ENCODE peak calls at places on chromosomes 5 and 9, in five cellular contexts. One of them, this sample, is unnamed.

GRCh38 chr5:3740546-3741371 is 145.1 kb downstream of the IRX1 start:
- DNase-seq in chondrocyte: no peak
- DNase-seq in ovary: no peak
- DNase-seq in MCF 10A: peak; percentile 85
- DNase-seq in progenitor cell of endocrine pancreas: no peak
- DNase-seq in this sample: no peak

GRCh38 chr5:178589180-178590140 is 733 bp downstream of the COL23A1 start:
- DNase-seq in chondrocyte: no peak
- DNase-seq in ovary: peak; percentile 22
- DNase-seq in MCF 10A: no peak
- DNase-seq in progenitor cell of endocrine pancreas: peak; percentile 49
- DNase-seq in this sample: no peak

GRCh38 chr5:41256400-41256799 is 43.1 kb upstream of the C6 start:
- DNase-seq in chondrocyte: no peak
- DNase-seq in ovary: no peak
- DNase-seq in MCF 10A: peak; percentile 42
- DNase-seq in progenitor cell of endocrine pancreas: no peak
- DNase-seq in this sample: no peak

GRCh38 chr5:102561894-102562760 is 63.3 kb upstream of the SLCO6A1 start:
- DNase-seq in chondrocyte: no peak
- DNase-seq in ovary: no peak
- DNase-seq in MCF 10A: peak; percentile 57
- DNase-seq in progenitor cell of endocrine pancreas: no peak
- DNase-seq in this sample: no peak

GRCh38 chr5:56105511-56106372 is 111.0 kb upstream of the IL6ST start:
- DNase-seq in chondrocyte: no peak
- DNase-seq in ovary: no peak
- DNase-seq in MCF 10A: no peak
- DNase-seq in progenitor cell of endocrine pancreas: no peak
- DNase-seq in this sample: no peak

GRCh38 chr5:152405145-152405544 is at the start of gene NMUR2:
- DNase-seq in chondrocyte: no peak
- DNase-seq in ovary: no peak
- DNase-seq in MCF 10A: peak; percentile 19
- DNase-seq in progenitor cell of endocrine pancreas: peak; percentile 11
- DNase-seq in this sample: no peak

GRCh38 chr5:13745508-13745907 is 199.0 kb downstream of the DNAH5 start:
- DNase-seq in chondrocyte: no peak
- DNase-seq in ovary: no peak
- DNase-seq in MCF 10A: peak; percentile 51
- DNase-seq in progenitor cell of endocrine pancreas: no peak
- DNase-seq in this sample: no peak

GRCh38 chr9:110900917-110901316 is 137.4 kb downstream of the LPAR1 start:
- DNase-seq in chondrocyte: no peak
- DNase-seq in ovary: no peak
- DNase-seq in MCF 10A: no peak
- DNase-seq in progenitor cell of endocrine pancreas: no peak
- DNase-seq in this sample: no peak

GRCh38 chr9:126470251-126470993 is 143.3 kb upstream of the LMX1B start:
- DNase-seq in chondrocyte: no peak
- DNase-seq in ovary: no peak
- DNase-seq in MCF 10A: no peak
- DNase-seq in progenitor cell of endocrine pancreas: no peak
- DNase-seq in this sample: no peak

GRCh38 chr9:113614843-113615648 is 151.5 kb downstream of the RGS3 start:
- DNase-seq in chondrocyte: peak; percentile 51
- DNase-seq in ovary: peak; percentile 78
- DNase-seq in MCF 10A: no peak
- DNase-seq in progenitor cell of endocrine pancreas: no peak
- DNase-seq in this sample: no peak

GRCh38 chr9:93683331-93684134 is 107.1 kb downstream of the PHF2 start:
- DNase-seq in chondrocyte: peak; percentile 59
- DNase-seq in ovary: no peak
- DNase-seq in MCF 10A: no peak
- DNase-seq in progenitor cell of endocrine pancreas: peak; percentile 7
- DNase-seq in this sample: no peak

GRCh38 chr5:139982157-139982974 is 60.7 kb downstream of the NRG2 start:
- DNase-seq in chondrocyte: no peak
- DNase-seq in ovary: peak; percentile 50
- DNase-seq in MCF 10A: peak; percentile 59
- DNase-seq in progenitor cell of endocrine pancreas: no peak
- DNase-seq in this sample: no peak

GRCh38 chr9:87107072-87107471 is 159.8 kb upstream of the GAS1 start:
- DNase-seq in chondrocyte: no peak
- DNase-seq in ovary: no peak
- DNase-seq in MCF 10A: peak; percentile 62
- DNase-seq in progenitor cell of endocrine pancreas: no peak
- DNase-seq in this sample: no peak

GRCh38 chr5:142680605-142681259 is 5.2 kb downstream of the FGF1 start:
- DNase-seq in chondrocyte: no peak
- DNase-seq in ovary: no peak
- DNase-seq in MCF 10A: peak; percentile 98
- DNase-seq in progenitor cell of endocrine pancreas: no peak
- DNase-seq in this sample: no peak

GRCh38 chr9:136337416-136338395 is 10.4 kb downstream of the GPSM1 start:
- DNase-seq in chondrocyte: no peak
- DNase-seq in ovary: no peak
- DNase-seq in MCF 10A: no peak
- DNase-seq in progenitor cell of endocrine pancreas: no peak
- DNase-seq in this sample: no peak

GRCh38 chr5:38725419-38725865 is 120.4 kb upstream of the OSMR start:
- DNase-seq in chondrocyte: no peak
- DNase-seq in ovary: no peak
- DNase-seq in MCF 10A: no peak
- DNase-seq in progenitor cell of endocrine pancreas: no peak
- DNase-seq in this sample: peak; percentile 40

GRCh38 chr9:133874061-133874638 is 118.0 kb downstream of the VAV2 start:
- DNase-seq in chondrocyte: no peak
- DNase-seq in ovary: no peak
- DNase-seq in MCF 10A: peak; percentile 92
- DNase-seq in progenitor cell of endocrine pancreas: no peak
- DNase-seq in this sample: no peak

GRCh38 chr5:154203798-154204578 is 13.5 kb downstream of the GALNT10 start:
- DNase-seq in chondrocyte: no peak
- DNase-seq in ovary: no peak
- DNase-seq in MCF 10A: no peak
- DNase-seq in progenitor cell of endocrine pancreas: no peak
- DNase-seq in this sample: no peak

GRCh38 chr5:32193591-32193990 is 19.5 kb upstream of the GOLPH3 start:
- DNase-seq in chondrocyte: no peak
- DNase-seq in ovary: no peak
- DNase-seq in MCF 10A: peak; percentile 96
- DNase-seq in progenitor cell of endocrine pancreas: no peak
- DNase-seq in this sample: no peak

GRCh38 chr5:9059920-9060691 is 485.8 kb downstream of the SEMA5A start:
- DNase-seq in chondrocyte: no peak
- DNase-seq in ovary: no peak
- DNase-seq in MCF 10A: peak; percentile 92
- DNase-seq in progenitor cell of endocrine pancreas: no peak
- DNase-seq in this sample: no peak

GRCh38 chr9:116450378-116451139 is 236.5 kb upstream of the TRIM32 start:
- DNase-seq in chondrocyte: no peak
- DNase-seq in ovary: no peak
- DNase-seq in MCF 10A: peak; percentile 65
- DNase-seq in progenitor cell of endocrine pancreas: no peak
- DNase-seq in this sample: no peak

GRCh38 chr9:114112778-114113585 is 13.9 kb upstream of the KIF12 start:
- DNase-seq in chondrocyte: no peak
- DNase-seq in ovary: peak; percentile 81
- DNase-seq in MCF 10A: peak; percentile 53
- DNase-seq in progenitor cell of endocrine pancreas: no peak
- DNase-seq in this sample: no peak

GRCh38 chr9:134316444-134317160 is 9.7 kb upstream of the RXRA start:
- DNase-seq in chondrocyte: peak; percentile 72
- DNase-seq in ovary: peak; percentile 71
- DNase-seq in MCF 10A: peak; percentile 17
- DNase-seq in progenitor cell of endocrine pancreas: no peak
- DNase-seq in this sample: no peak

GRCh38 chr5:14143843-14144585 is 872 bp downstream of the TRIO start:
- DNase-seq in chondrocyte: no peak
- DNase-seq in ovary: peak; percentile 72
- DNase-seq in MCF 10A: peak; percentile 49
- DNase-seq in progenitor cell of endocrine pancreas: peak; percentile 22
- DNase-seq in this sample: no peak

GRCh38 chr5:124103671-124104070 is 591.7 kb downstream of the CSNK1G3 start:
- DNase-seq in chondrocyte: no peak
- DNase-seq in ovary: no peak
- DNase-seq in MCF 10A: peak; percentile 81
- DNase-seq in progenitor cell of endocrine pancreas: no peak
- DNase-seq in this sample: no peak

GRCh38 chr5:18987101-18987500 is 1000.9 kb downstream of the CDH18 start:
- DNase-seq in chondrocyte: no peak
- DNase-seq in ovary: no peak
- DNase-seq in MCF 10A: no peak
- DNase-seq in progenitor cell of endocrine pancreas: no peak
- DNase-seq in this sample: no peak

GRCh38 chr9:131817627-131818026 is 77.8 kb upstream of the RAPGEF1 start:
- DNase-seq in chondrocyte: no peak
- DNase-seq in ovary: no peak
- DNase-seq in MCF 10A: no peak
- DNase-seq in progenitor cell of endocrine pancreas: no peak
- DNase-seq in this sample: no peak

GRCh38 chr5:173880306-173880985 is 7.7 kb upstream of the CPEB4 start:
- DNase-seq in chondrocyte: no peak
- DNase-seq in ovary: no peak
- DNase-seq in MCF 10A: no peak
- DNase-seq in progenitor cell of endocrine pancreas: no peak
- DNase-seq in this sample: no peak

GRCh38 chr5:163893301-163893700 is 387.9 kb downstream of the MAT2B start:
- DNase-seq in chondrocyte: no peak
- DNase-seq in ovary: no peak
- DNase-seq in MCF 10A: peak; percentile 79
- DNase-seq in progenitor cell of endocrine pancreas: no peak
- DNase-seq in this sample: no peak

GRCh38 chr9:120723547-120723946 is 9.3 kb upstream of the MEGF9 start:
- DNase-seq in chondrocyte: no peak
- DNase-seq in ovary: no peak
- DNase-seq in MCF 10A: peak; percentile 58
- DNase-seq in progenitor cell of endocrine pancreas: no peak
- DNase-seq in this sample: no peak

GRCh38 chr9:16809912-16810610 is 60.4 kb downstream of the BNC2 start:
- DNase-seq in chondrocyte: no peak
- DNase-seq in ovary: no peak
- DNase-seq in MCF 10A: peak; percentile 34
- DNase-seq in progenitor cell of endocrine pancreas: no peak
- DNase-seq in this sample: no peak

GRCh38 chr9:7592321-7593319 is 207.0 kb downstream of the DMAC1 start:
- DNase-seq in chondrocyte: no peak
- DNase-seq in ovary: no peak
- DNase-seq in MCF 10A: peak; percentile 6
- DNase-seq in progenitor cell of endocrine pancreas: no peak
- DNase-seq in this sample: no peak
- TF ChIP-seq CTCF in chondrocyte: peak; percentile 27
- TF ChIP-seq CTCF in ovary: no peak
- TF ChIP-seq CTCF in MCF 10A: peak; percentile 22
- TF ChIP-seq CTCF in progenitor cell of endocrine pancreas: peak; percentile 43
- TF ChIP-seq CTCF in this sample: no peak

GRCh38 chr9:25322138-25322537 is 356.1 kb downstream of the TUSC1 start:
- DNase-seq in chondrocyte: no peak
- DNase-seq in ovary: no peak
- DNase-seq in MCF 10A: no peak
- DNase-seq in progenitor cell of endocrine pancreas: no peak
- DNase-seq in this sample: no peak
- TF ChIP-seq CTCF in chondrocyte: no peak
- TF ChIP-seq CTCF in ovary: no peak
- TF ChIP-seq CTCF in MCF 10A: no peak
- TF ChIP-seq CTCF in progenitor cell of endocrine pancreas: no peak
- TF ChIP-seq CTCF in this sample: no peak

GRCh38 chr9:81562221-81563019 is 126.9 kb downstream of the TLE1 start:
- DNase-seq in chondrocyte: no peak
- DNase-seq in ovary: no peak
- DNase-seq in MCF 10A: peak; percentile 96
- DNase-seq in progenitor cell of endocrine pancreas: no peak
- DNase-seq in this sample: no peak

GRCh38 chr9:81564632-81565031 is 124.7 kb downstream of the TLE1 start:
- DNase-seq in chondrocyte: no peak
- DNase-seq in ovary: no peak
- DNase-seq in MCF 10A: no peak
- DNase-seq in progenitor cell of endocrine pancreas: no peak
- DNase-seq in this sample: peak; percentile 53

GRCh38 chr9:81563020-81563407 is 126.3 kb downstream of the TLE1 start:
- DNase-seq in chondrocyte: no peak
- DNase-seq in ovary: no peak
- DNase-seq in MCF 10A: no peak
- DNase-seq in progenitor cell of endocrine pancreas: no peak
- DNase-seq in this sample: no peak

GRCh38 chr9:81565144-81565543 is 124.2 kb downstream of the TLE1 start:
- DNase-seq in chondrocyte: no peak
- DNase-seq in ovary: no peak
- DNase-seq in MCF 10A: no peak
- DNase-seq in progenitor cell of endocrine pancreas: no peak
- DNase-seq in this sample: no peak

DNA sequence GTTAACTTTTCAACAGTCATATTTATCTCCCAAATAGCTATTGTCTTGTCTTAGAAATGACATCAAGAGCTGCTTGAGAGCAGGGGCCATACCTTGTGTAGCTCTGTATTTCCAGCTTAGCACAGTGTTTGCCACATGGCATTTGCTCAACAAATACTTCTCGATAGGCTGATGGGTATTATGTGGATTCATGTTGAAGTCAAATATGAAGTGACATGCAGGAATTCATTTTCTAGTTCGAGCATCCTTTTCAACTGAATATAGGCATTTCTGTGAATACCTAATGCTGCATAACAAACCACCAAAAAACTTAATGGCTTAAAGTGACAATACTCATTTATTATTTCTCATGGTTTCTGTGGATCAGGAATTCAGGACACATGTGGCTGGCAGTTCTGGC is 125.6 kb downstream of the TLE1 start:
- DNase-seq in chondrocyte: no peak
- DNase-seq in ovary: no peak
- DNase-seq in MCF 10A: no peak
- DNase-seq in progenitor cell of endocrine pancreas: no peak
- DNase-seq in this sample: no peak
- TF ChIP-seq CTCF in chondrocyte: no peak
- TF ChIP-seq CTCF in ovary: no peak
- TF ChIP-seq CTCF in MCF 10A: no peak
- TF ChIP-seq CTCF in progenitor cell of endocrine pancreas: no peak
- TF ChIP-seq CTCF in this sample: no peak

GRCh38 chr5:2001300-2001699 is 118.6 kb upstream of the IRX4 start:
- DNase-seq in chondrocyte: no peak
- DNase-seq in ovary: no peak
- DNase-seq in MCF 10A: no peak
- DNase-seq in progenitor cell of endocrine pancreas: no peak
- DNase-seq in this sample: no peak

GRCh38 chr5:1998716-1999317 is 116.1 kb upstream of the IRX4 start:
- DNase-seq in chondrocyte: no peak
- DNase-seq in ovary: no peak
- DNase-seq in MCF 10A: no peak
- DNase-seq in progenitor cell of endocrine pancreas: no peak
- DNase-seq in this sample: no peak

GRCh38 chr5:2000591-2000990 is 117.9 kb upstream of the IRX4 start:
- DNase-seq in chondrocyte: no peak
- DNase-seq in ovary: no peak
- DNase-seq in MCF 10A: no peak
- DNase-seq in progenitor cell of endocrine pancreas: no peak
- DNase-seq in this sample: no peak

GRCh38 chr5:1998348-1998669 is 115.6 kb upstream of the IRX4 start:
- DNase-seq in chondrocyte: no peak
- DNase-seq in ovary: no peak
- DNase-seq in MCF 10A: no peak
- DNase-seq in progenitor cell of endocrine pancreas: no peak
- DNase-seq in this sample: no peak

GRCh38 chr5:1999794-2000193 is 117.1 kb upstream of the IRX4 start:
- DNase-seq in chondrocyte: no peak
- DNase-seq in ovary: no peak
- DNase-seq in MCF 10A: no peak
- DNase-seq in progenitor cell of endocrine pancreas: no peak
- DNase-seq in this sample: no peak
- TF ChIP-seq CTCF in chondrocyte: no peak
- TF ChIP-seq CTCF in ovary: no peak
- TF ChIP-seq CTCF in MCF 10A: no peak
- TF ChIP-seq CTCF in progenitor cell of endocrine pancreas: no peak
- TF ChIP-seq CTCF in this sample: no peak